ENCODE peak calls at places on chromosomes 6 and 20, in five cellular contexts. B is lower lobe of right lung, Z is cardiac muscle cell, H is stomach, P is HCT116. K is an unnamed sample.

GRCh38 chr6:53793318-53793975 is 1.4 kb upstream of the LRRC1 start:
- DNase-seq in B (peak), Z (peak), H (peak), P (peak), K (peak)

GRCh38 chr20:49397525-49397924 is 84.9 kb downstream of the KCNB1 start:
- DNase-seq in B (no peak), Z (no peak), H (no peak), P (no peak), K (peak)

GRCh38 chr20:17611540-17612286 is 41.8 kb downstream of the DSTN start:
- DNase-seq in B (peak), Z (peak), H (peak), P (peak), K (no peak)

GRCh38 chr6:100554228-100554627 is 89.5 kb upstream of the SIM1 start:
- DNase-seq in B (no peak), Z (peak), H (no peak), P (no peak), K (no peak)

GRCh38 chr6:37244430-37245310 is 12.9 kb upstream of the TBC1D22B start:
- DNase-seq in B (peak), Z (no peak), H (peak), P (no peak), K (no peak)

GRCh38 chr20:45863543-45864470 is 6.4 kb downstream of the ZSWIM3 start:
- DNase-seq in B (no peak), Z (no peak), H (no peak), P (no peak), K (no peak)

GRCh38 chr6:111852704-111853103 is 20.5 kb downstream of the FYN start:
- DNase-seq in B (no peak), Z (no peak), H (no peak), P (no peak), K (no peak)

GRCh38 chr6:45540375-45540920 is 162.7 kb upstream of the SUPT3H start:
- DNase-seq in B (no peak), Z (no peak), H (no peak), P (no peak), K (no peak)

GRCh38 chr6:56742122-56742791 is 99.6 kb upstream of the DST start:
- DNase-seq in B (no peak), Z (no peak), H (no peak), P (no peak), K (peak)
- H3K4me3 ChIP-seq in B (peak), Z (no peak), H (peak), P (no peak), K (no peak)

DNA sequence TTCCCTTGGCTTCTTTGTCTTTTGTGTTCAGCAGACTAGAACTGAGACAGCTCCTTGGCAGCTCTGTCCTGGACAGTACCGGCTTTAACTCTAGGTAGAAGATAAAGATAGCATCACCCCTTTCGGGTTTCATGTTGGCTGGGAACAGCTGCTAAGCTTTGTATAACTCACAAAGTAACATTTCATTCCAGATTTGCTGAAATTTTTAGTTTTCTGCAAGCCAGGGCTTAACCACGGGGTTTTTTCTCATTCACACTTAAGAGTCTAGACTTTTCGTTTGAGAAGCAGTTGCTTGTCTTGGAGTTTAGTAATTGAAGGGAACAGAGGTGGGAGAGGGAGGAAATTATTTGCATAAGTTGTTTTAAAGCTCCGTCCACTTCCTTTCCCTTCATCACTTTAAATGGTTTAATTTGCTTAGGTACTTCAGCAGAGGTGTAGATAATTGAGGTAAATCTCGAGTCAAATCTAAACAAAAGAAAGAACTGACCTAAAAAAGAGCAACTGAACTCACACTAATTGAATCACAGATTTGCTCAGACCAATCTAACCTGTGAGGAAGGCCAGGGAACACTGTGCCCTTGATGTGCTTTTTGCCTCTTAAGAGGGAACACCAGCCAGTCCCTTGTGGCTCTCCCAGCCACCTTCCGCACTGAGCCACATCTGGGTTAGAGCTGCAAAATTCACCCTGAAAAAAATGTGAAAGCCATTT is 48.3 kb downstream of the RREB1 start:
- DNase-seq in B (no peak), Z (no peak), H (no peak), P (no peak), K (no peak)
- H3K4me3 ChIP-seq in B (no peak), Z (no peak), H (no peak), P (no peak), K (no peak)

DNA sequence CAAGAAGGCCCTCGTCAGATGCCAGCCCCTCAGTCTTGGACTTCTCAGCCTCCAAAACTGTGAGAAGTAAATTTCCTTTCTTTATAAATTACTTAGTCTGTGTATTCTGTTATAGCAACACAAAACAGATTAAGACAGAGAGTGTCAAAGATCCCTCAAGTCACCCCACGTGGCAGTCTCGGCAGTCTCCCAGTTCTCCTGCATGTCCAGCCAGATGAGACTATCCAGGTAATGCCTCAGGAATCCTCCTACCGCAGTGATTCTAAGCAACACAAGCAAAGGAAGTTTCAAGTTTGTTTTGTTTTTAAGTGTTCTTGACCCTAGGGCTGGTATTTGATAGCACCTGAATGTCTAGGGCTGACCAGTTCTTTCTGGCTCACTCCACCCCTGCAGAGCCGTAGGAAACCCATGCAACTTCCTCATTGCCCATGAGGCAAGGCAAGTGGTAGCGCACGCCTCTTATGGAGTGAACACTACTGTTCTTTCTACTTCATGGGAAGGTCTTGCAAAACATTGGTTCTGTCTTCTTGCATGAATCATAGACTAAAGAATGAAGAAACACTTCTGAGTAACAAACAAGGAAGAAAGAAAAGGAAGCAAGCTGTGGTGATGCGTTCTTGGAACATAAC is 24.8 kb upstream of the FOXQ1 start:
- DNase-seq in B (peak), Z (no peak), H (peak), P (peak), K (peak)
- H3K4me3 ChIP-seq in B (no peak), Z (no peak), H (no peak), P (no peak), K (no peak)

DNA sequence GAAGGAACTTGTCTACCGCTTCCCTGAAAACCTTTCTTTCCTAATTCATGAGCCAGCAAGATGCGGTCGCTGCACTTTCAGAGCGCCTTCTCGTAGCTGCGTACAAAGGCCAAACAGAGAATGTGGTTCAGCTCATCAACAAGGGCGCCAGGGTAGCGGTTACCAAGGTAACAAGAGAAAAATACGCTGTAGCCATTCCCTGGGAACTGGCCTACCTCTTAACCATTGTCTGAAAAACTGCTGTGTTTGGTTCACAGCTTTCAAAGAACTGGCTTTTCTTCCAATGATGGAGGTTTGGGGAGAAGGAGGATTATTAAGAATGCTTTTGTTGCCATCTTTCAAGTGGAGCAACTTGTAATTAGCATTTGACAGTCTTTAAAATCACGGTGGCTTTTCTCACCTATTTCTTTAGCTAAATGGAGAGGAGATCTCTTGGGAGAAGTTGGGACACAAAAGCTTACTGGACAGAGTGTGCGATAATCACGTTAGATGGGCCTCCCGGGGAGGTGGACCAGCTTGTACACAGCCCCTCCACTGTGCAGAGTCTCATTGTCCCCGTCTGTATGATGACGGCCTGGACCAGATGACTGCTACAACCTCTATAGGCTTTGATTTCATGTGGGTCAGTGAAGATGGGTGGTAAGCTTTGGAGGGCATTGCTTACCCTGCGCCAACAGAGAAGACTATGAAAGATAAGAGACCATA is 71.5 kb downstream of the LYRM2 start:
- DNase-seq in B (no peak), Z (no peak), H (no peak), P (no peak), K (no peak)
- H3K4me3 ChIP-seq in B (no peak), Z (no peak), H (no peak), P (no peak), K (no peak)

DNA sequence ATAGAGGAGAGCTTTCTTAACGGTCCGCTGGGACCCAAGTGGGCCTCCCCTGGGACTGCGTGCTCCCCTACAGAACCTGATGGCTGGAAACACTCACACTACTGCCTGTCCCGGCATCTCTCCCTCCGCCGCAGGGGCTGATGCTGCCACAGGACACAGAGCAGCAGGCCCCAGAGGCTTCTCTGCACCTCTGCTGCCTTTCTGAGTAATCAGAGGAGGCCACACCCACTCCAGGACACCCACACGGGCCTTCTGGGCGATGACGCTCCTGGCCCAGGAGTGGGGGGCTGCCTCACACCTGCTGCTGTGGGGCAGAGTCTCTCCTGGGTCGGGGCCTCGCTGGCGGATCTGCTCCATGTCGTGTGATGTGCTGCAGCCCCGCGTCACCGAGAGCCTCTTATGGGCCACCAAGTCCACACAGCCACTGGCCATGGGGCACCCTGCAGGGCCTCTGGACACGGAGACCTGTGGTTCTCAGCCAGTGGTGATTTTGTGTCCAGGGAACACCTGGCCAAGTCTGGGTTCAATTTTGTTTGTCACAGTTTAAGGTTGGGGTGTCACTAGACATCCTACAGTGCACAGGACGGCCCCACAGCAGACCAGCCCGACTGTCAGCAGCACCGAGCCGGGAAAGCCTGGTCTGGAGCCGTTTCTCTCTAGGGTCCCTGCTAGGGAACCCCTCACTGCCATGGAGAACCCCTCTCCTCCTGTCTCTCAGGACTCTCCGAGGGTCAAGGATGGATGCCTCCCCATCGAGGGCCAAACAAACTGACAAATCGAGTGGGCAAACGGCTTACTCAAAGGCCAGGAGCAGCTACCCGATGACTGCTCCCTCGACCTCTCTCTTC is 16.0 kb upstream of the STX16 start:
- DNase-seq in B (no peak), Z (no peak), H (no peak), P (no peak), K (no peak)
- H3K4me3 ChIP-seq in B (no peak), Z (no peak), H (no peak), P (no peak), K (no peak)

DNA sequence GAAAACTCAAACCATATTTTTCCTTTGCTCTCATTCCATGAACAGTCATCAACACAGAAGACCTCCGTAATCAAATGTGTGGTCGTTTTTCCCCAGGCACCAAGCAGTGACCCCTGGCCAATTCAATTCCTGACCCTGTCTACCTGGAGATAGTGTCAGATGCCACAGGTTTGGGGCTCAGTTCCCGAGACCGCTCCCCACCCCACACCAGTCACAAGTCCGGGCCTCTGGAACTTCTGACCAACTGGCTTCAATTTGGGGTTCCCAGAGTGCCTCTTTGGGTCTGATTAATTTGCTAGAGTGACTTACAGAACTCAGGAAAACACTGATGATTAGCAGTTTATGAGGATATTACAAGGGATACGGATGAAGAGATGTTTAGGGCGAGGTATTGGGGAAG is 6.0 kb downstream of the IGF2R start:
- DNase-seq in B (no peak), Z (no peak), H (no peak), P (no peak), K (no peak)
- H3K4me3 ChIP-seq in B (no peak), Z (no peak), H (no peak), P (no peak), K (no peak)

K was measured in PC-9.